ENCODE peak calls at places on chromosomes 5 and 9, in four cellular contexts. One of them, this sample, is unnamed.

GRCh38 chr9:108207611-108208051 is 648.2 kb downstream of the ACTL7B start:
- DNase-seq in transverse colon: no peak
- DNase-seq in endothelial cell: no peak
- DNase-seq in activated CD8-positive, alpha-beta T cell treated with anti-CD3 and anti-CD28 coated beads, Interleukin-2, amount 10 ng/mL, durations not matched to agents 7 days and 5 days: no peak
- DNase-seq in this sample: no peak

GRCh38 chr9:76342862-76343261 is 51.4 kb downstream of the RFK start:
- DNase-seq in endothelial cell: no peak
- DNase-seq in transverse colon: no peak
- DNase-seq in activated CD8-positive, alpha-beta T cell treated with anti-CD3 and anti-CD28 coated beads, Interleukin-2, amount 10 ng/mL, durations not matched to agents 7 days and 5 days: no peak
- DNase-seq in this sample: no peak

GRCh38 chr5:56612759-56613158 is 202.6 kb upstream of the MAP3K1 start:
- DNase-seq in activated CD8-positive, alpha-beta T cell treated with anti-CD3 and anti-CD28 coated beads, Interleukin-2, amount 10 ng/mL, durations not matched to agents 7 days and 5 days: peak; percentile 47
- DNase-seq in transverse colon: no peak
- DNase-seq in endothelial cell: no peak
- DNase-seq in this sample: no peak

GRCh38 chr9:115525438-115526058 is 407.6 kb upstream of the TNC start:
- DNase-seq in transverse colon: peak; percentile 11
- DNase-seq in activated CD8-positive, alpha-beta T cell treated with anti-CD3 and anti-CD28 coated beads, Interleukin-2, amount 10 ng/mL, durations not matched to agents 7 days and 5 days: no peak
- DNase-seq in endothelial cell: no peak
- DNase-seq in this sample: no peak

GRCh38 chr9:78021692-78022091 is 9.9 kb downstream of the GNAQ start:
- DNase-seq in activated CD8-positive, alpha-beta T cell treated with anti-CD3 and anti-CD28 coated beads, Interleukin-2, amount 10 ng/mL, durations not matched to agents 7 days and 5 days: no peak
- DNase-seq in transverse colon: peak; percentile 60
- DNase-seq in endothelial cell: peak; percentile 37
- DNase-seq in this sample: no peak

GRCh38 chr9:75169623-75170022 is 81.3 kb downstream of the OSTF1 start:
- DNase-seq in activated CD8-positive, alpha-beta T cell treated with anti-CD3 and anti-CD28 coated beads, Interleukin-2, amount 10 ng/mL, durations not matched to agents 7 days and 5 days: no peak
- DNase-seq in transverse colon: no peak
- DNase-seq in endothelial cell: no peak
- DNase-seq in this sample: no peak

GRCh38 chr5:105685884-105686283 is 1984.9 kb downstream of the EFNA5 start:
- DNase-seq in activated CD8-positive, alpha-beta T cell treated with anti-CD3 and anti-CD28 coated beads, Interleukin-2, amount 10 ng/mL, durations not matched to agents 7 days and 5 days: no peak
- DNase-seq in endothelial cell: no peak
- DNase-seq in transverse colon: no peak
- DNase-seq in this sample: no peak

GRCh38 chr9:7507539-7508251 is 291.9 kb downstream of the DMAC1 start:
- DNase-seq in transverse colon: no peak
- DNase-seq in activated CD8-positive, alpha-beta T cell treated with anti-CD3 and anti-CD28 coated beads, Interleukin-2, amount 10 ng/mL, durations not matched to agents 7 days and 5 days: no peak
- DNase-seq in endothelial cell: no peak
- DNase-seq in this sample: no peak

GRCh38 chr5:138841531-138841930 is 33.6 kb downstream of the LRRTM2 start:
- DNase-seq in activated CD8-positive, alpha-beta T cell treated with anti-CD3 and anti-CD28 coated beads, Interleukin-2, amount 10 ng/mL, durations not matched to agents 7 days and 5 days: no peak
- DNase-seq in endothelial cell: no peak
- DNase-seq in transverse colon: no peak
- DNase-seq in this sample: no peak

GRCh38 chr5:55965525-55965924 is 29.2 kb downstream of the IL6ST start:
- DNase-seq in endothelial cell: no peak
- DNase-seq in transverse colon: no peak
- DNase-seq in activated CD8-positive, alpha-beta T cell treated with anti-CD3 and anti-CD28 coated beads, Interleukin-2, amount 10 ng/mL, durations not matched to agents 7 days and 5 days: no peak
- DNase-seq in this sample: no peak

GRCh38 chr9:114138537-114138936 is 16.8 kb upstream of the COL27A1 start:
- DNase-seq in transverse colon: no peak
- DNase-seq in endothelial cell: no peak
- DNase-seq in activated CD8-positive, alpha-beta T cell treated with anti-CD3 and anti-CD28 coated beads, Interleukin-2, amount 10 ng/mL, durations not matched to agents 7 days and 5 days: no peak
- DNase-seq in this sample: no peak

GRCh38 chr5:162429161-162429560 is 361.6 kb downstream of the GABRG2 start:
- DNase-seq in transverse colon: no peak
- DNase-seq in endothelial cell: no peak
- DNase-seq in activated CD8-positive, alpha-beta T cell treated with anti-CD3 and anti-CD28 coated beads, Interleukin-2, amount 10 ng/mL, durations not matched to agents 7 days and 5 days: no peak
- DNase-seq in this sample: no peak

GRCh38 chr5:169667896-169668674 is 31.0 kb downstream of the DOCK2 start:
- DNase-seq in transverse colon: no peak
- DNase-seq in activated CD8-positive, alpha-beta T cell treated with anti-CD3 and anti-CD28 coated beads, Interleukin-2, amount 10 ng/mL, durations not matched to agents 7 days and 5 days: no peak
- DNase-seq in endothelial cell: no peak
- DNase-seq in this sample: no peak

GRCh38 chr9:33950371-33950770 is 98.3 kb downstream of the UBAP2 start:
- DNase-seq in transverse colon: no peak
- DNase-seq in activated CD8-positive, alpha-beta T cell treated with anti-CD3 and anti-CD28 coated beads, Interleukin-2, amount 10 ng/mL, durations not matched to agents 7 days and 5 days: no peak
- DNase-seq in endothelial cell: no peak
- DNase-seq in this sample: no peak

GRCh38 chr9:21873540-21874221 is 71.2 kb downstream of the MTAP start:
- DNase-seq in endothelial cell: no peak
- DNase-seq in activated CD8-positive, alpha-beta T cell treated with anti-CD3 and anti-CD28 coated beads, Interleukin-2, amount 10 ng/mL, durations not matched to agents 7 days and 5 days: no peak
- DNase-seq in transverse colon: no peak
- DNase-seq in this sample: no peak

GRCh38 chr5:6473284-6473683 is 24.6 kb downstream of the UBE2QL1 start:
- DNase-seq in transverse colon: no peak
- DNase-seq in endothelial cell: no peak
- DNase-seq in activated CD8-positive, alpha-beta T cell treated with anti-CD3 and anti-CD28 coated beads, Interleukin-2, amount 10 ng/mL, durations not matched to agents 7 days and 5 days: no peak
- DNase-seq in this sample: no peak

GRCh38 chr5:170143091-170143490 is 37.4 kb downstream of the FOXI1 start:
- DNase-seq in activated CD8-positive, alpha-beta T cell treated with anti-CD3 and anti-CD28 coated beads, Interleukin-2, amount 10 ng/mL, durations not matched to agents 7 days and 5 days: no peak
- DNase-seq in endothelial cell: no peak
- DNase-seq in transverse colon: no peak
- DNase-seq in this sample: no peak

GRCh38 chr9:18707078-18707477 is 233.1 kb downstream of the ADAMTSL1 start:
- DNase-seq in activated CD8-positive, alpha-beta T cell treated with anti-CD3 and anti-CD28 coated beads, Interleukin-2, amount 10 ng/mL, durations not matched to agents 7 days and 5 days: no peak
- DNase-seq in endothelial cell: no peak
- DNase-seq in transverse colon: no peak
- DNase-seq in this sample: no peak

GRCh38 chr5:167451091-167451490 is 840.4 kb upstream of the WWC1 start:
- DNase-seq in activated CD8-positive, alpha-beta T cell treated with anti-CD3 and anti-CD28 coated beads, Interleukin-2, amount 10 ng/mL, durations not matched to agents 7 days and 5 days: no peak
- DNase-seq in transverse colon: no peak
- DNase-seq in endothelial cell: no peak
- DNase-seq in this sample: no peak

GRCh38 chr5:138903113-138903789 is 28.1 kb upstream of the LRRTM2 start:
- DNase-seq in transverse colon: no peak
- DNase-seq in endothelial cell: no peak
- DNase-seq in activated CD8-positive, alpha-beta T cell treated with anti-CD3 and anti-CD28 coated beads, Interleukin-2, amount 10 ng/mL, durations not matched to agents 7 days and 5 days: no peak
- DNase-seq in this sample: no peak

GRCh38 chr9:124839612-124840299 is 13.5 kb upstream of the WDR38 start:
- DNase-seq in transverse colon: no peak
- DNase-seq in activated CD8-positive, alpha-beta T cell treated with anti-CD3 and anti-CD28 coated beads, Interleukin-2, amount 10 ng/mL, durations not matched to agents 7 days and 5 days: no peak
- DNase-seq in endothelial cell: peak; percentile 53
- DNase-seq in this sample: no peak

GRCh38 chr5:54460181-54460919 is 4.9 kb downstream of the HSPB3 start:
- DNase-seq in transverse colon: no peak
- DNase-seq in endothelial cell: no peak
- DNase-seq in activated CD8-positive, alpha-beta T cell treated with anti-CD3 and anti-CD28 coated beads, Interleukin-2, amount 10 ng/mL, durations not matched to agents 7 days and 5 days: no peak
- DNase-seq in this sample: no peak

GRCh38 chr9:70340572-70340971 is 73.9 kb downstream of the KLF9 start:
- DNase-seq in activated CD8-positive, alpha-beta T cell treated with anti-CD3 and anti-CD28 coated beads, Interleukin-2, amount 10 ng/mL, durations not matched to agents 7 days and 5 days: no peak
- DNase-seq in transverse colon: no peak
- DNase-seq in endothelial cell: no peak
- DNase-seq in this sample: no peak

GRCh38 chr9:16449331-16449730 is 421.1 kb downstream of the BNC2 start:
- DNase-seq in activated CD8-positive, alpha-beta T cell treated with anti-CD3 and anti-CD28 coated beads, Interleukin-2, amount 10 ng/mL, durations not matched to agents 7 days and 5 days: no peak
- DNase-seq in transverse colon: no peak
- DNase-seq in endothelial cell: no peak
- DNase-seq in this sample: no peak

GRCh38 chr5:175288048-175288621 is 155.8 kb downstream of the DRD1 start:
- DNase-seq in endothelial cell: no peak
- DNase-seq in transverse colon: no peak
- DNase-seq in activated CD8-positive, alpha-beta T cell treated with anti-CD3 and anti-CD28 coated beads, Interleukin-2, amount 10 ng/mL, durations not matched to agents 7 days and 5 days: no peak
- DNase-seq in this sample: no peak

GRCh38 chr5:132459031-132459982 is 31.3 kb downstream of the IRF1 start:
- DNase-seq in transverse colon: peak; percentile 60
- DNase-seq in activated CD8-positive, alpha-beta T cell treated with anti-CD3 and anti-CD28 coated beads, Interleukin-2, amount 10 ng/mL, durations not matched to agents 7 days and 5 days: no peak
- DNase-seq in endothelial cell: no peak
- DNase-seq in this sample: peak; percentile 64

GRCh38 chr9:115098226-115098965 is 19.6 kb downstream of the TNC start:
- DNase-seq in endothelial cell: no peak
- DNase-seq in activated CD8-positive, alpha-beta T cell treated with anti-CD3 and anti-CD28 coated beads, Interleukin-2, amount 10 ng/mL, durations not matched to agents 7 days and 5 days: no peak
- DNase-seq in transverse colon: no peak
- DNase-seq in this sample: no peak